ENCODE peak calls at places on chromosomes 12 and 14, in five cellular contexts. One of them, this sample, is unnamed.

GRCh38 chr12:47773858-47774580 is 981 bp downstream of the SLC48A1 start:
- DNase-seq in H9: no peak
- DNase-seq in HFFc6: no peak
- DNase-seq in RWPE2: no peak
- DNase-seq in right atrium auricular region: no peak
- DNase-seq in this sample: no peak

GRCh38 chr12:53062977-53063707 is 13.3 kb downstream of the TNS2 start:
- DNase-seq in H9: no peak
- DNase-seq in RWPE2: no peak
- DNase-seq in right atrium auricular region: peak; percentile 59
- DNase-seq in HFFc6: no peak
- DNase-seq in this sample: no peak

GRCh38 chr12:96751626-96752025 is 155.4 kb upstream of the NEDD1 start:
- DNase-seq in H9: no peak
- DNase-seq in HFFc6: no peak
- DNase-seq in right atrium auricular region: no peak
- DNase-seq in RWPE2: no peak
- DNase-seq in this sample: no peak

GRCh38 chr12:74317078-74317581 is 220.5 kb upstream of the ATXN7L3B start:
- DNase-seq in HFFc6: no peak
- DNase-seq in RWPE2: no peak
- DNase-seq in right atrium auricular region: no peak
- DNase-seq in H9: peak; percentile 57
- DNase-seq in this sample: no peak

GRCh38 chr12:63823040-63823439 is 21.5 kb upstream of the SRGAP1 start:
- DNase-seq in H9: no peak
- DNase-seq in HFFc6: no peak
- DNase-seq in RWPE2: no peak
- DNase-seq in right atrium auricular region: no peak
- DNase-seq in this sample: no peak

GRCh38 chr12:24778486-24779304 is 170.2 kb downstream of the BCAT1 start:
- DNase-seq in right atrium auricular region: no peak
- DNase-seq in HFFc6: peak; percentile 17
- DNase-seq in RWPE2: no peak
- DNase-seq in H9: no peak
- DNase-seq in this sample: no peak

GRCh38 chr14:32524609-32525391 is 195.7 kb downstream of the AKAP6 start:
- DNase-seq in HFFc6: peak; percentile 36
- DNase-seq in right atrium auricular region: no peak
- DNase-seq in H9: no peak
- DNase-seq in RWPE2: no peak
- DNase-seq in this sample: no peak

GRCh38 chr14:101926085-101926484 is 38.3 kb upstream of the DYNC1H1 start:
- DNase-seq in H9: no peak
- DNase-seq in RWPE2: no peak
- DNase-seq in HFFc6: no peak
- DNase-seq in right atrium auricular region: no peak
- DNase-seq in this sample: no peak

GRCh38 chr12:120826335-120826734 is 77.8 kb downstream of the SPPL3 start:
- DNase-seq in right atrium auricular region: no peak
- DNase-seq in RWPE2: no peak
- DNase-seq in HFFc6: no peak
- DNase-seq in H9: no peak
- DNase-seq in this sample: no peak

GRCh38 chr12:79648872-79649271 is 41.9 kb downstream of the PAWR start:
- DNase-seq in HFFc6: no peak
- DNase-seq in H9: no peak
- DNase-seq in RWPE2: no peak
- DNase-seq in right atrium auricular region: no peak
- DNase-seq in this sample: no peak

GRCh38 chr12:97650242-97650641 is 187.6 kb downstream of the RMST start:
- DNase-seq in RWPE2: no peak
- DNase-seq in right atrium auricular region: no peak
- DNase-seq in H9: no peak
- DNase-seq in HFFc6: no peak
- DNase-seq in this sample: no peak

GRCh38 chr12:49369723-49370145 is 2.5 kb downstream of the SPATS2 start:
- DNase-seq in right atrium auricular region: no peak
- DNase-seq in RWPE2: no peak
- DNase-seq in H9: peak; percentile 49
- DNase-seq in HFFc6: peak; percentile 22
- DNase-seq in this sample: no peak

GRCh38 chr14:103624860-103625259 is 4.2 kb upstream of the KLC1 start:
- DNase-seq in H9: peak; percentile 65
- DNase-seq in right atrium auricular region: peak; percentile 89
- DNase-seq in RWPE2: peak; percentile 95
- DNase-seq in HFFc6: peak; percentile 80
- DNase-seq in this sample: no peak

GRCh38 chr12:63870838-63871237 is 26.3 kb downstream of the SRGAP1 start:
- DNase-seq in right atrium auricular region: no peak
- DNase-seq in RWPE2: no peak
- DNase-seq in HFFc6: no peak
- DNase-seq in H9: no peak
- DNase-seq in this sample: no peak

GRCh38 chr14:61330511-61330910 is 9.1 kb downstream of the PRKCH start:
- DNase-seq in H9: no peak
- DNase-seq in HFFc6: no peak
- DNase-seq in RWPE2: no peak
- DNase-seq in right atrium auricular region: no peak
- DNase-seq in this sample: no peak

GRCh38 chr12:49332891-49333371 is 4.1 kb downstream of the C1QL4 start:
- DNase-seq in RWPE2: peak; percentile 49
- DNase-seq in right atrium auricular region: no peak
- DNase-seq in HFFc6: no peak
- DNase-seq in H9: no peak
- DNase-seq in this sample: no peak

GRCh38 chr12:70641691-70642090 is 4.5 kb upstream of the PTPRB start:
- DNase-seq in right atrium auricular region: no peak
- DNase-seq in RWPE2: no peak
- DNase-seq in H9: no peak
- DNase-seq in HFFc6: no peak
- DNase-seq in this sample: no peak

GRCh38 chr14:74491952-74492351 is 1.2 kb downstream of the NPC2 start:
- DNase-seq in HFFc6: peak; percentile 41
- DNase-seq in right atrium auricular region: no peak
- DNase-seq in RWPE2: no peak
- DNase-seq in H9: no peak
- DNase-seq in this sample: no peak

GRCh38 chr12:95318071-95318545 is 100.5 kb downstream of the VEZT start:
- DNase-seq in RWPE2: no peak
- DNase-seq in right atrium auricular region: no peak
- DNase-seq in H9: no peak
- DNase-seq in HFFc6: peak; percentile 57
- DNase-seq in this sample: no peak

GRCh38 chr12:75585309-75585708 is 73.9 kb upstream of the KRR1 start:
- DNase-seq in H9: no peak
- DNase-seq in right atrium auricular region: no peak
- DNase-seq in HFFc6: peak; percentile 84
- DNase-seq in RWPE2: no peak
- DNase-seq in this sample: no peak

GRCh38 chr12:104710940-104711725 is 247.0 kb downstream of the SLC41A2 start:
- DNase-seq in right atrium auricular region: no peak
- DNase-seq in HFFc6: peak; percentile 81
- DNase-seq in RWPE2: no peak
- DNase-seq in H9: no peak
- DNase-seq in this sample: no peak

GRCh38 chr12:68762691-68763090 is 16.7 kb downstream of the SLC35E3 start:
- DNase-seq in H9: no peak
- DNase-seq in right atrium auricular region: no peak
- DNase-seq in HFFc6: no peak
- DNase-seq in RWPE2: no peak
- DNase-seq in this sample: no peak
- TF ChIP-seq CTCF in H9: no peak
- TF ChIP-seq CTCF in right atrium auricular region: no peak
- TF ChIP-seq CTCF in HFFc6: no peak
- TF ChIP-seq CTCF in RWPE2: no peak
- TF ChIP-seq CTCF in this sample: no peak

DNA sequence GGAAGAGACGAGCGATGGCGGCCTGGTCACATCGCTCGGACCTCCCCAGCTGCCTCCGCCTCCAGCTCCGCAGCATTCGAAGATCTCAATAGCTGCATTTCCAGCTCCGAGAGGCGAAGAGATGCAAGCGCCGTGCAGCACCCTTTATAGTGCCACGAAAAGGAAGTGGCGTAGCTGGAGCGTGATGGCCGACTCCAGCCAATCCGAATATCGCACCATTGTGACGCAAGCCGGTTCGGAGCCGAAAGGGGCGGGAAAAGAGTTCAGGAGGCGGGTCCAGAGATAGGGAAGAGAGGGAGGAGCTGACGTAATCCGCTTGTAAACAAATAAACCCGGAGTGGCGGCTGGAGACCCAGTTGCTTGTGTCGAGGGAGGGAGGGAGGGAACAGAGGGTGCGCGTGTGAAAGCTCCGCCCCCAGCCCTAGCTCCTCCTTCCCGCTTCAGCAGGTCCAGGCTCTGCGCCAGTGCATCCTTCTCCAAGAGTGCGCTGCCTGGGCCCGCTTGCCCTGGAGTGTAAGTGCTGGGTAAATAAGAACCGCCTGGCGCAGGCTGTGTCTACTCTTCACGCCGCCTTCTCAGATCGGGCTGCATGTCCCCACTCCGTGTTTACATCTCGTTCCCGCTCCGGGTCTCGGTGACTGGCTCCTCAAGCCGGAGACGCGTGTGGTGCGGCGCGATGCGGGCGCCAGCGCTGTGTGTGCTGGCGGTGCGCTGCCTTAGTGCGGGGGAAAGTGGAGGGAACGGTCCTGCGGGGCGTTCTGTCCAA is at the start of gene BTG1:
- DNase-seq in H9: peak; percentile 100
- DNase-seq in right atrium auricular region: peak; percentile 100
- DNase-seq in HFFc6: peak; percentile 100
- DNase-seq in RWPE2: peak; percentile 98
- DNase-seq in this sample: peak; percentile 100
- TF ChIP-seq CTCF in H9: no peak
- TF ChIP-seq CTCF in right atrium auricular region: peak; percentile 8
- TF ChIP-seq CTCF in HFFc6: no peak
- TF ChIP-seq CTCF in RWPE2: no peak
- TF ChIP-seq CTCF in this sample: no peak

DNA sequence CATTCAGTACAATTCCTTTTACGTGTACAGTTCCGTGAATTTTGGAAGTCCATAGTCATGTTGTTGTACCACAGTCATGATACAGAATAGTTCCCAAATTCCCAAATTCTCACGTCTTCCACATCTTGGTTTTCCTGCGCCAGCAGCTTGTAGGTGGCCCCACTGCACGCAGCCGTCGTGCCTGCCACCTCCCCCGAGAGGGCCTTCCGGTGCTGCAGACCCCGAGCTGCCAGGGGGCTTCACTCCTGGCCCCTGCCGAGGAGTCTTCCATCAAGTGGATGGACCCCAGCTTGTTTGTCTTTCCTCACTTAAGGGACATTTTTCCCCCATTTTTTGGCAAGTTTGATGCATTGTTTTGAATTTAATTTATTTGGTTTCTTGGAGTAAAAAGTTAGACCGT is 16.8 kb downstream of the MTA1 start:
- DNase-seq in right atrium auricular region: no peak
- DNase-seq in H9: no peak
- DNase-seq in RWPE2: no peak
- DNase-seq in HFFc6: no peak
- DNase-seq in this sample: no peak
- TF ChIP-seq CTCF in right atrium auricular region: no peak
- TF ChIP-seq CTCF in H9: no peak
- TF ChIP-seq CTCF in RWPE2: no peak
- TF ChIP-seq CTCF in HFFc6: no peak
- TF ChIP-seq CTCF in this sample: no peak

GRCh38 chr14:100106260-100106659 is 41.0 kb downstream of the EVL start:
- DNase-seq in HFFc6: no peak
- DNase-seq in RWPE2: peak; percentile 21
- DNase-seq in H9: no peak
- DNase-seq in right atrium auricular region: no peak
- DNase-seq in this sample: no peak

GRCh38 chr14:100105357-100106169 is 40.3 kb downstream of the EVL start:
- DNase-seq in HFFc6: no peak
- DNase-seq in H9: no peak
- DNase-seq in RWPE2: peak; percentile 37
- DNase-seq in right atrium auricular region: no peak
- DNase-seq in this sample: no peak

GRCh38 chr14:100103261-100104005 is 38.2 kb downstream of the EVL start:
- DNase-seq in RWPE2: peak; percentile 51
- DNase-seq in HFFc6: no peak
- DNase-seq in right atrium auricular region: no peak
- DNase-seq in H9: no peak
- DNase-seq in this sample: no peak

GRCh38 chr14:100104006-100104352 is 38.8 kb downstream of the EVL start:
- DNase-seq in right atrium auricular region: no peak
- DNase-seq in RWPE2: no peak
- DNase-seq in HFFc6: no peak
- DNase-seq in H9: no peak
- DNase-seq in this sample: no peak

GRCh38 chr14:100104523-100105300 is 39.5 kb downstream of the EVL start:
- DNase-seq in HFFc6: peak; percentile 53
- DNase-seq in RWPE2: peak; percentile 38
- DNase-seq in H9: no peak
- DNase-seq in right atrium auricular region: no peak
- DNase-seq in this sample: no peak
- TF ChIP-seq CTCF in HFFc6: peak; percentile 29
- TF ChIP-seq CTCF in RWPE2: no peak
- TF ChIP-seq CTCF in H9: peak; percentile 49
- TF ChIP-seq CTCF in right atrium auricular region: no peak
- TF ChIP-seq CTCF in this sample: peak; percentile 45

DNA sequence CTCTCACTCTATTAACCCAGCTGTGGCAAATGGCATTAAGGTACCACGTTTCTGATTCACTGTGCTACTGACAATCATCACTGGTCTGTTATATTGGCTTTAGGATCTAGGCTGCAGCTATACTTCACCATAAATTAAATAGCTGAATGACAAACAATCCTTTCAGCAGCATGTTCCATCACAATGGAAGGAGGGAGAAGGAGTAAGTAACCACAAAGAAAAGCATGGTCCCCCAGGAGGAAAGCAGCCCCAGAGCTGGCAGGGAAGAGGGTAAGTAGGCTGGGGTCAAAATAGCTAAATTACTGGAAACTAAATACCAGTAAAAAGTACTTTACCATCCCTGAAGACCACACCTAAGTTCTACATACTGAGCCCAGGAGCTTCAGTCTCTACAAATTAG is 2.8 kb downstream of the ARMH4 start:
- DNase-seq in HFFc6: no peak
- DNase-seq in RWPE2: no peak
- DNase-seq in right atrium auricular region: no peak
- DNase-seq in H9: no peak
- DNase-seq in this sample: no peak
- TF ChIP-seq CTCF in HFFc6: no peak
- TF ChIP-seq CTCF in RWPE2: no peak
- TF ChIP-seq CTCF in right atrium auricular region: no peak
- TF ChIP-seq CTCF in H9: no peak
- TF ChIP-seq CTCF in this sample: no peak